ENCODE peak calls at places on chromosomes 4 and X, in four cellular contexts. O is K562, W is GM12878, D is HepG2. X is an unnamed sample.

GRCh38 chr4:46386570-46386969 is 3.4 kb downstream of the GABRA2 start:
- DNase-seq in O (peak), W (no peak), D (peak), X (peak)

GRCh38 chr4:71229477-71230257 is 109.2 kb upstream of the SLC4A4 start:
- DNase-seq in O (peak), W (no peak), D (peak), X (peak)

GRCh38 chrX:3346436-3347329 is at the start of gene MXRA5:
- DNase-seq in O (no peak), W (no peak), D (no peak), X (peak)

GRCh38 chr4:40340034-40340433 is 4.9 kb downstream of the CHRNA9 start:
- DNase-seq in O (no peak), W (no peak), D (no peak), X (no peak)

GRCh38 chr4:26252349-26252748 is 68.5 kb upstream of the RBPJ start:
- DNase-seq in O (no peak), W (peak), D (peak), X (no peak)

GRCh38 chrX:72348247-72348979 is 42.7 kb upstream of the CITED1 start:
- DNase-seq in O (peak), W (no peak), D (no peak), X (no peak)

GRCh38 chr4:37760840-37761239 is 65.6 kb upstream of the PGM2 start:
- DNase-seq in O (no peak), W (no peak), D (no peak), X (no peak)

GRCh38 chr4:27861381-27861787 is 1000.7 kb downstream of the STIM2 start:
- DNase-seq in O (no peak), W (no peak), D (peak), X (peak)

GRCh38 chr4:122658818-122659295 is 38.0 kb upstream of the IL21 start:
- DNase-seq in O (no peak), W (peak), D (no peak), X (no peak)

GRCh38 chr4:15894923-15895411 is 43.6 kb downstream of the FGFBP1 start:
- DNase-seq in O (no peak), W (no peak), D (no peak), X (no peak)

GRCh38 chr4:80500593-80500992 is 165.1 kb downstream of the CFAP299 start:
- DNase-seq in O (no peak), W (no peak), D (no peak), X (no peak)

GRCh38 chrX:20529301-20529700 is 262.6 kb upstream of the RPS6KA3 start:
- DNase-seq in O (no peak), W (no peak), D (no peak), X (no peak)

DNA sequence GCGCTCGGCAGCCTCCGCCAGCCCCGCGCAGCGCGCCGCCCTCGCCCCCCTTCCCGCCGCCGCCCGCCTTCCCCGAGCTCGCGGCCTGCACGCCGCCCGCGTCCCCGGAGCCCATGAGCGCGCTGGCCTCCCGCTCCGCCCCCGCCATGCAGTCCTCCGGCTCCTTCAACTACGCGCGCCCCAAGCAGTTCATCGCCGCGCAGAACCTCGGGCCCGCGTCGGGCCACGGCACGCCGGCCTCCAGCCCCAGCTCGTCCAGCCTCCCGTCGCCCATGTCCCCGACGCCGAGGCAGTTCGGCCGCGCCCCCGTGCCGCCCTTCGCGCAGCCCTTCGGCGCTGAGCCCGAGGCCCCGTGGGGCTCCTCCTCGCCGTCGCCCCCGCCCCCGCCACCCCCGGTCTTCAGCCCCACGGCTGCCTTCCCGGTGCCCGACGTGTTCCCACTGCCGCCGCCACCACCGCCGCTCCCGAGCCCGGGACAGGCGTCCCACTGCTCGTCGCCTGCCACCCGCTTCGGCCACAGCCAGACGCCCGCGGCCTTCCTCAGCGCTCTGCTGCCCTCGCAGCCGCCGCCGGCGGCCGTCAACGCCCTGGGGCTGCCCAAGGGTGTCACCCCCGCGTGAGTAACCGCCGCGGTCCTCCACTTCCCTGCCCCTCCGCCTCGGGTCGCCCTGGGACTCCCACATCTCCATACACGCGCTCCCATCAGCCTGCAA is 132.1 kb downstream of the CBR4 start:
- DNase-seq in O (no peak), W (no peak), D (no peak), X (peak)
- TF ChIP-seq ATF2 in O (no peak), W (no peak), D (no peak), X (no peak)

DNA sequence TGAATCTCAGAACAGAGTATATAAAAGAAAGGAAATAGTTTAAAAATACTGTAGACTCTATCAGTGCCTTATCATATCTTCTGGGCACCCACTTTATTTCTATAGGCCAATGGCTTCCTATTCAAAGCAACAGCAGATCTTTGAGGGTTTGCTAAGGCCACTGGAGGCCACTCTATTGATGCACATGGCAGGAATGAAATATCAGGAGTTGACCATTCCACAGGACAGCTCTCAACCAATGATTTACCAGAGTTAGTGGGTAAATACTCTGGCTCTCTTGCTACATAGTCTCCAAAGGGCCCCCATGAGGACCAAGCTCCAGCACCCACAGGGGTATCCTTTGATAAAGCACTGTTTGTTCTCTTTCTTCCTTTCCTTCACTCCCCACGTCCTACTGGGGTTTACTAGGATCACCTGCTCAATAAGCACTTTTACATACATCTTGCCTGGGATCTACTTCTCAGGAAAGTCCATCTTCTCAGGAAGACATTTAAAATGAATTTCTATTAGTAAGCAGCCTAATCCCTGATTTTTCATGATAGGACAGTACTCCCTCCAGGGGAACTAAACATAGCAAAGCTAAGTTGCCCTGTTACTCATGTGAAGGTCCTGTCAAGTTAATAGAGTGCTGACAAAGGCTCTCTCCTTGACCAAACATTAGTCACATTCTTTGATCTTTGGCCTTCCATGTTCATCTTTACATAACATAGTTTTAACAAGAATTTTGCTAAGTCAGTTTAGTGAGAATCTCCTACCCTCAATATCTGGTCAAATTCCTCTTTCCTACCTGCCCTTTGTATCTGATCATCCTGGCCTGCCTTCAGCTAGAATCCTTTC is 459.7 kb downstream of the GRXCR1 start:
- DNase-seq in O (no peak), W (no peak), D (peak), X (no peak)
- TF ChIP-seq ESRRA in O (no peak), W (no peak), D (no peak), X (no peak)

GRCh38 chr4:42588909-42589308 is 68.0 kb downstream of the ATP8A1 start:
- DNase-seq in O (peak), W (no peak), D (no peak), X (no peak)
- TF ChIP-seq ATF2 in O (no peak), W (no peak), D (no peak), X (no peak)

GRCh38 chr4:83009529-83009928 is 1.1 kb downstream of the LIN54 start:
- DNase-seq in O (no peak), W (no peak), D (no peak), X (no peak)

GRCh38 chr4:83010522-83011318 is at the start of gene LIN54:
- DNase-seq in O (peak), W (no peak), D (peak), X (peak)

GRCh38 chr4:83011779-83012630 is 1.4 kb upstream of the LIN54 start:
- DNase-seq in O (peak), W (no peak), D (no peak), X (peak)

GRCh38 chr4:83012631-83013419 is 2.2 kb upstream of the LIN54 start:
- DNase-seq in O (peak), W (peak), D (peak), X (peak)

GRCh38 chr4:83010111-83010521 is 507 bp downstream of the LIN54 start:
- DNase-seq in O (peak), W (no peak), D (no peak), X (no peak)
- TF ChIP-seq ESRRA in O (no peak), W (no peak), D (no peak), X (no peak)

GRCh38 chrX:46579250-46579649 is 5.7 kb downstream of the CHST7 start:
- DNase-seq in O (no peak), W (no peak), D (peak), X (no peak)
- TF ChIP-seq ATF2 in O (no peak), W (no peak), D (no peak), X (no peak)

GRCh38 chrX:119272882-119273806 is 37.1 kb downstream of the PGRMC1 start:
- DNase-seq in O (no peak), W (no peak), D (no peak), X (peak)
- TF ChIP-seq ESRRA in O (no peak), W (no peak), D (no peak), X (no peak)

GRCh38 chr4:186727977-186728519 is 4.4 kb upstream of the FAT1 start:
- DNase-seq in O (peak), W (no peak), D (peak), X (peak)
- TF ChIP-seq ATF2 in O (no peak), W (no peak), D (peak), X (no peak)

GRCh38 chr4:6682862-6683590 is 10.7 kb upstream of the S100P start:
- DNase-seq in O (no peak), W (no peak), D (no peak), X (no peak)

GRCh38 chr4:6676722-6677558 is 16.7 kb upstream of the S100P start:
- DNase-seq in O (no peak), W (no peak), D (no peak), X (no peak)

GRCh38 chr4:6684656-6685055 is 9.0 kb upstream of the S100P start:
- DNase-seq in O (no peak), W (no peak), D (no peak), X (no peak)

GRCh38 chr4:6681191-6681590 is 12.5 kb upstream of the S100P start:
- DNase-seq in O (peak), W (no peak), D (no peak), X (peak)

DNA sequence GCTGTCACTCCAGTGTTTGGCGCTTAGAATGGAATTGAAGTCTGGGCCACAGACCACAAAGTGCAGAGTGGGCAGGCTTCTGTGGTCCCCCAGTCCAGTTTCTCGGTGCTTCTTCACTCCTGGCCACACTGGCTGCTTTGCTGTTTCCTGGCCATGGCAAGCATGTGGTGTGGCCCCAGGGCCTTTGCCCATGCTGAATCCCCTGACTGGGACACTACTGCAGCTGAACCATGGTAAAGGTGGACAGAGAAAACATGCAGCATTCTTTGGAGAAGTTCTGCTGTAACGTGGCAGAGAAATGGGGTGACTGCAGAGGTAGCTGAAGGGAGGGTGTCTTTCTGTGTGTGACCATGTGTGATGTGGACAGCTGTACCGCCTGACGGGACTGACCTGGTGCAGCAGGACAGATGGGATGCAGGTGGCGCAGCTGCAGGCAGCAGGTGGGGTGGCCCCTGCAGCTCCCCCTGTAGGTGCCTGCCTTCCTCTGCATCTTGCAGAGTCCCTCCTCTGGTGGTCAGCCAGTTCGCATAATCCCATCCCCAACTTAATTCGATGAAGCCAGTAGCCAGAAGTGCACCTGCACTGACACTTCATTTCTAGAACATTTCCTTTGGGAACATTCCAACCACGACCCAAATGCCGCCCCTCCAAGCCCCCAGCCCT is 13.2 kb upstream of the S100P start:
- DNase-seq in O (no peak), W (no peak), D (no peak), X (peak)
- TF ChIP-seq ESRRA in O (no peak), W (no peak), D (no peak), X (no peak)